ENCODE peak calls at places on chromosome 13, in seven cellular contexts. M is A549, K is HCT116, B is GM12878, W is endothelial cell of umbilical vein, P is H1, A is K562. E is an unnamed sample.

GRCh38 chr13:101424381-101425155 is 8.3 kb upstream of the NALCN start:
- DNase-seq in B (no peak), K (no peak), A (no peak), P (no peak), W (peak), M (no peak), E (no peak)

GRCh38 chr13:94849254-94849653 is 136.9 kb upstream of the SOX21 start:
- DNase-seq in M (no peak), K (no peak), W (peak), B (no peak), P (no peak), A (no peak), E (no peak)

GRCh38 chr13:100881291-100881864 is 206.8 kb upstream of the TMTC4 start:
- DNase-seq in B (no peak), K (no peak), M (no peak), A (no peak), W (no peak), P (no peak), E (peak)

GRCh38 chr13:41058229-41059070 is 2.9 kb upstream of the WBP4 start:
- DNase-seq in A (no peak), M (no peak), W (no peak), K (no peak), B (no peak), P (no peak), E (no peak)

GRCh38 chr13:99659234-99659633 is 158.0 kb downstream of the TM9SF2 start:
- DNase-seq in P (no peak), B (no peak), W (peak), K (no peak), M (no peak), A (no peak), E (no peak)

GRCh38 chr13:95644611-95645052 is at the start of gene DZIP1:
- DNase-seq in W (peak), P (no peak), B (no peak), K (no peak), A (no peak), M (peak), E (no peak)

GRCh38 chr13:50126378-50127016 is 111.3 kb downstream of the KCNRG start:
- DNase-seq in W (peak), M (peak), K (no peak), A (no peak), P (no peak), B (no peak), E (peak)

GRCh38 chr13:111371720-111372119 is 51.3 kb downstream of the TEX29 start:
- DNase-seq in P (peak), M (no peak), A (no peak), B (no peak), K (no peak), W (no peak), E (no peak)

GRCh38 chr13:90896022-90896421 is 451.5 kb upstream of the MIR17HG start:
- DNase-seq in K (no peak), W (no peak), M (no peak), B (no peak), P (no peak), A (no peak), E (no peak)

GRCh38 chr13:35630551-35631275 is 154.2 kb upstream of the MAB21L1 start:
- DNase-seq in P (no peak), M (peak), B (no peak), W (peak), A (peak), K (peak), E (peak)

GRCh38 chr13:30142502-30143211 is 164.7 kb downstream of the KATNAL1 start:
- DNase-seq in A (no peak), M (peak), B (no peak), K (peak), W (peak), P (no peak), E (no peak)

GRCh38 chr13:46145950-46146349 is 36.0 kb downstream of the LCP1 start:
- DNase-seq in M (no peak), P (no peak), B (no peak), W (no peak), A (no peak), K (no peak), E (no peak)

GRCh38 chr13:84279166-84279565 is 396.9 kb upstream of the SLITRK1 start:
- DNase-seq in B (no peak), M (no peak), K (no peak), P (no peak), W (no peak), A (no peak), E (no peak)

GRCh38 chr13:63120883-63121282 is 1705.2 kb upstream of the PCDH20 start:
- DNase-seq in B (no peak), P (no peak), A (no peak), W (no peak), K (no peak), M (no peak), E (no peak)

GRCh38 chr13:26758496-26759155 is 2.0 kb downstream of the GPR12 start:
- DNase-seq in M (no peak), A (no peak), K (no peak), W (no peak), P (no peak), B (no peak), E (no peak)

GRCh38 chr13:113062691-113063090 is 42.9 kb upstream of the F7 start:
- DNase-seq in A (no peak), M (no peak), W (no peak), P (no peak), B (no peak), K (no peak), E (no peak)

GRCh38 chr13:52345048-52345447 is 60.9 kb downstream of the THSD1 start:
- DNase-seq in A (no peak), P (no peak), W (peak), M (no peak), K (no peak), B (no peak), E (no peak)

GRCh38 chr13:43432948-43433347 is 353.8 kb downstream of the ENOX1 start:
- DNase-seq in W (no peak), B (no peak), A (no peak), M (no peak), K (no peak), P (no peak), E (no peak)

GRCh38 chr13:28583661-28584091 is 75.3 kb upstream of the POMP start:
- DNase-seq in W (no peak), B (no peak), K (no peak), A (peak), M (no peak), P (no peak), E (peak)

GRCh38 chr13:25541434-25542123 is 169.8 kb downstream of the ATP8A2 start:
- DNase-seq in P (no peak), W (no peak), K (no peak), A (no peak), B (no peak), M (no peak), E (peak)

GRCh38 chr13:20901668-20902437 is 693 bp downstream of the XPO4 start:
- DNase-seq in M (peak), B (no peak), P (no peak), A (peak), K (peak), W (peak), E (peak)

GRCh38 chr13:75610466-75610865 is 25.7 kb upstream of the LMO7 start:
- DNase-seq in M (no peak), P (no peak), W (no peak), A (no peak), K (no peak), B (no peak), E (no peak)
- TF ChIP-seq POLR2A in M (no peak), P (no peak), W (no peak), A (no peak), K (no peak), B (no peak), E (no peak)

GRCh38 chr13:97127842-97128241 is 94.3 kb upstream of the MBNL2 start:
- DNase-seq in K (no peak), M (no peak), B (no peak), A (no peak), W (no peak), P (no peak), E (no peak)

GRCh38 chr13:97122381-97122996 is 99.6 kb upstream of the MBNL2 start:
- DNase-seq in W (peak), K (peak), P (no peak), A (no peak), B (no peak), M (peak), E (no peak)

GRCh38 chr13:97124237-97124636 is 97.9 kb upstream of the MBNL2 start:
- DNase-seq in A (no peak), P (no peak), M (no peak), K (no peak), W (no peak), B (no peak), E (no peak)

GRCh38 chr13:97125810-97126738 is 96.1 kb upstream of the MBNL2 start:
- DNase-seq in W (no peak), A (no peak), P (no peak), M (no peak), K (no peak), B (peak), E (peak)

DNA sequence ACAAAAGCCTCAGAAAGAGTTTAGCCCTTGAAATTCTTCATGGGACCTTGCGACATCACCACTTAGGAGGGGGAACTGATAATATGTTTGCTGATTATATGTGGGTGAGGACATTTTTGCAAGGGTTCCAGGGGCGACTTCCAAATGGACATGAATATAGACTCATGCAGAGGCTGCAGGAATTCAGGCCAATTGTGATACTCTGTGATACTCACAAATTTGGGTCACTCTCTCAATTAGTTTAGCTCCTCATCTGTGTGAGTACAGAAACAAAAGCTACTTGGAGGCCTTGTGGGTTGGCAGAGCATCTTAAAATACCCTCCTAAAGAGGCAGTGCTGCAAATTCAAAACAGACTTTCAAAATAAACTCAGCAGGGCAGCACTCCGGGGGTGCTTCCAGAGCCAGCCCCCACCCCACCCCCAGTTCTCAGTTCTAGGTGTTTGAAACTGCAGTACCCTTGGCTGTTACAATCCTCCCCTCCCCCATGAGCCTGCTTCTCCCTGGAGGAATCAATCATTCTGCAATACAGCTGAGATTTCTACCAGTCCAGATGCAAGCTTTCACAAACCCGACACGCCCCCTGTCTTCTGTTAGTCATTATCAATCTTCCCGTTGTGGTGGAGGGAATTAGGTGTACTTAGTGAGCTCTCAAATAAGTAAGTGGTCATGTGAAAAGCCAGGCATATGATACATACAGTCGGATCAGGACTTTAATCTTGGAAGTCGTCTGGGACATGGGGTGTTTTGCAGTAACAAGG is 96.9 kb upstream of the MBNL2 start:
- DNase-seq in A (no peak), M (peak), W (no peak), B (peak), K (peak), P (no peak), E (peak)
- TF ChIP-seq CTCF in A (no peak), M (no peak), W (no peak), B (peak), K (peak), P (no peak), E (no peak)

GRCh38 chr13:106348032-106348431 is 187.4 kb downstream of the EFNB2 start:
- DNase-seq in B (no peak), M (peak), K (peak), P (no peak), W (peak), A (no peak), E (no peak)
- TF ChIP-seq MAX in B (no peak), M (no peak), K (no peak), P (no peak), W (no peak), A (no peak), E (no peak)

GRCh38 chr13:75636339-75637095 is 387 bp downstream of the LMO7 start:
- DNase-seq in B (no peak), K (no peak), P (peak), W (peak), A (peak), M (no peak), E (no peak)
- TF ChIP-seq POLR2A in B (peak), K (no peak), P (peak), W (no peak), A (no peak), M (no peak), E (peak)